ENCODE peak calls at places on chromosome 15, in ten cellular contexts. H is fibroblast of lung; L is heart right ventricle; Z is GM10248; G is suprapubic skin; S is endothelial cell; U is progenitor cell of endocrine pancreas; X is HFFc6; P is breast epithelium; J is CD4-positive, alpha-beta T cell. M is an unnamed sample.
A peak's percentile ranks its signal among the peaks of the same experiment; 100 is the strongest.

GRCh38 chr15:36498922-36499321 is 80.5 kb upstream of the CDIN1 start:
- DNase-seq in H (no peak), L (no peak), Z (no peak), G (no peak), S (no peak), U (no peak), X (no peak), P (no peak), J (no peak), M (no peak)

GRCh38 chr15:76393614-76394013 is 57.0 kb downstream of the ISL2 start:
- DNase-seq in H (peak; percentile 77), L (no peak), Z (no peak), G (no peak), S (no peak), U (no peak), X (no peak), P (no peak), J (no peak), M (no peak)

GRCh38 chr15:44028349-44028748 is 166.7 kb downstream of the FRMD5 start:
- DNase-seq in H (peak; percentile 60), L (no peak), Z (no peak), G (no peak), S (no peak), U (no peak), X (no peak), P (no peak), J (no peak), M (no peak)

GRCh38 chr15:57821826-57822225 is 115.3 kb downstream of the POLR2M start:
- DNase-seq in H (no peak), L (no peak), Z (no peak), G (no peak), S (no peak), U (no peak), X (no peak), P (no peak), J (no peak), M (no peak)

GRCh38 chr15:31485911-31486461 is 159.4 kb downstream of the KLF13 start:
- DNase-seq in H (no peak), L (no peak), Z (no peak), G (peak; percentile 58), S (no peak), U (peak; percentile 6), X (peak; percentile 4), P (no peak), J (no peak), M (no peak)

GRCh38 chr15:99128411-99128810 is 23.5 kb downstream of the SYNM start:
- DNase-seq in H (no peak), L (no peak), Z (no peak), G (no peak), S (no peak), U (no peak), X (no peak), P (no peak), J (no peak), M (no peak)

GRCh38 chr15:32786906-32787305 is 69.1 kb downstream of the GREM1 start:
- DNase-seq in H (peak; percentile 13), L (no peak), Z (no peak), G (no peak), S (no peak), U (no peak), X (no peak), P (no peak), J (no peak), M (no peak)

GRCh38 chr15:48617619-48618018 is 27.9 kb downstream of the FBN1 start:
- DNase-seq in H (peak; percentile 92), L (no peak), Z (no peak), G (no peak), S (no peak), U (no peak), X (no peak), P (no peak), J (no peak), M (peak; percentile 70)

GRCh38 chr15:46676233-46677206 is 1040.8 kb upstream of the SEMA6D start:
- DNase-seq in H (no peak), L (no peak), Z (no peak), G (no peak), S (no peak), U (no peak), X (no peak), P (no peak), J (no peak), M (no peak)

GRCh38 chr15:67033521-67033920 is 31.9 kb upstream of the SMAD3 start:
- DNase-seq in H (no peak), L (peak; percentile 61), Z (no peak), G (no peak), S (no peak), U (no peak), X (no peak), P (no peak), J (peak; percentile 11), M (no peak)

GRCh38 chr15:62121273-62122015 is 43.6 kb downstream of the C2CD4B start:
- DNase-seq in H (no peak), L (no peak), Z (no peak), G (no peak), S (no peak), U (no peak), X (no peak), P (no peak), J (no peak), M (no peak)

GRCh38 chr15:79433610-79434009 is 1.5 kb downstream of the MINAR1 start:
- DNase-seq in H (no peak), L (no peak), Z (no peak), G (no peak), S (peak; percentile 39), U (no peak), X (no peak), P (no peak), J (no peak), M (no peak)
- TF ChIP-seq CTCF in H (no peak), L (no peak), Z (no peak), G (no peak), S (no peak), U (peak; percentile 21), X (no peak), P (no peak), J (no peak), M (no peak)

DNA sequence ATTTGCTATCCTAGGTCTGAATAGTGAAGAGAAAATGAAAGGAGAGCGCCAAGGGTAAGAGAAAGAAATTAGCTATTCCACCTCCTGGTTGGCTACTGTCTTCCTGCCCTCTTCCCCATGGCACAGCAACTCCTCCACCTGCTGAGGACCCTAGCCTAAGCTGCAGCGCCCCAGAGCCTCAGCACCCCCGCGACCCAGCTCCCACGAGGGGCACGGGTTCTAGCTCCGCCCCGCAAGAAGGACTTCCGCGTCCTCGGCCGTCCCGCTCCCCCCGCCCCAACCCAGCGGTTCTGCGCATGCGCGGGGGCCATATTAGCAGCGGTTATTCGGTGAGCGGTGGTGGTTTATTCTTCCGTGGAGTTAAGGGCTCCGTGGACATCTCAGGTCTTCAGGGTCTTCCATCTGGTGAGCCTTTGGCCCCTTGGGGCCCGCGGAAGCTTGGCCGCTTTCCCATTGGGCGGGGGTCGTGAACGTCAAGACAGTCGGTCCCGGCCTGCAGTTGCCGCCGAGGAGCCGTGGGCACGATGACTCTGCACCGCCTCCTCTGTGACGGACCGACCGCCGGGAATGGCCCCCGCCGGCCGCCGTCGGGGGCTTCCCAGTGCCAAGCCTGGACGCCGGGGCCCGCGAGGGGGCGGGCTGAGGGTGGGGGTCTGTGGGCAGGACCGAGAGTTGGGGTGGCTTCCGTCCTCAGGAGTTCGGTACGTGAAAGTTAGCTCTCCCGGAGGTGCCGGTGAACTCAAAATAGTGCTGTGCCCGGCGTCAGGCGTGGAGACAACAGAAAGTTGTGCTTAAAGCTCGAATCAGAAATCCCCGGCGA is at the start of gene PSMA4:
- DNase-seq in H (peak; percentile 80), L (peak; percentile 94), Z (peak; percentile 96), G (peak; percentile 95), S (peak; percentile 93), U (peak; percentile 90), X (peak; percentile 66), P (peak; percentile 92), J (peak; percentile 93), M (peak; percentile 27)
- TF ChIP-seq CTCF in H (no peak), L (peak; percentile 64), Z (no peak), G (no peak), S (no peak), U (peak; percentile 27), X (peak; percentile 57), P (no peak), J (no peak), M (no peak)

DNA sequence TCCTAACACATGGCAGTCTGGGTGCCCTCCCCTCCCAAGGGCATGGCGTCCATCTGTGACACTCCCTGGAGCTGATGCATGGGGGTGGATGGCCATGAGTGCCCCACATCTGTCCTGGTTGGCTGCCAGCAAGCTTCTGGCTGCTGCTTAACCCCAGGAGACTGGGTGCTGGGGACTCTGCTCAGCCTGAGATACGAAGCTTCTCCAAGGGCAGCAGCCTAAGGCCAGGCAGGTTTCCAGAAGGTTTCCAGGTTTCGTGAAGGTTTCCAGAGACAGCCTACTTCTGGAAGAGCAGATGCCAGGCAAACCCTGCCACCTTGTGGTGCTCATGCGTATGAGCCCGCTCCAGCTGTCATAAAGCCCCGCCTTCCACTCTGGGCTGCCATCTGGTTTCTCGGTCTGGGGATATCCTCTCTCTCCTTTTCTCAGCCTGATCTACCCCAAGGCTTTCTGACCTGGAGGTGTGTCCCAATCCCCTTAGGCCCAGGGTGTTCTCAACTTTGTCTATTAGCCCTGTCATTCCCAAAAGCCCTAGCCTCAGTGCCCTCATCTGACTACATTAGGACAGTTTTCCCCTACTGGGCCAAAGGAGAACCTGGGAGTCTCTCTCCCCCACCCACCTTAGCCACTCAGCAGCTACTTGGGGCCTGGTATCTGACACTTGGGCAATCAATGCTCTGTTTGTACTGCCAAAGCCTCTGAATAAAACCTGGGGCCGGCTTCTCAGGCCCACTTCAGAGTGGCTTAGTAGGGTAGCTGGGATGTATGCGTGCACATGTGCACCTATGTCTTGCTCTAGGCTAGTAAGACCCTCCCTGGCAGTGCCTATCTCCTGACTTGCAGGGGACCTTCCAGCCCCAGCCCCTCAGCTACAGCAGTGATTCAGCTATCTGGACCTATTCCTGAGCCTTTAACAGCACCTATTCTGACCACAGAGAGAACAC is 12.0 kb downstream of the MRPL46 start:
- DNase-seq in H (peak; percentile 72), L (peak; percentile 43), Z (peak; percentile 61), G (no peak), S (peak; percentile 70), U (peak; percentile 27), X (peak; percentile 66), P (no peak), J (peak; percentile 28), M (peak; percentile 25)
- TF ChIP-seq CTCF in H (peak; percentile 60), L (peak; percentile 72), Z (peak; percentile 43), G (peak; percentile 28), S (peak; percentile 80), U (peak; percentile 72), X (peak; percentile 86), P (peak; percentile 42), J (peak; percentile 58), M (peak; percentile 91)

DNA sequence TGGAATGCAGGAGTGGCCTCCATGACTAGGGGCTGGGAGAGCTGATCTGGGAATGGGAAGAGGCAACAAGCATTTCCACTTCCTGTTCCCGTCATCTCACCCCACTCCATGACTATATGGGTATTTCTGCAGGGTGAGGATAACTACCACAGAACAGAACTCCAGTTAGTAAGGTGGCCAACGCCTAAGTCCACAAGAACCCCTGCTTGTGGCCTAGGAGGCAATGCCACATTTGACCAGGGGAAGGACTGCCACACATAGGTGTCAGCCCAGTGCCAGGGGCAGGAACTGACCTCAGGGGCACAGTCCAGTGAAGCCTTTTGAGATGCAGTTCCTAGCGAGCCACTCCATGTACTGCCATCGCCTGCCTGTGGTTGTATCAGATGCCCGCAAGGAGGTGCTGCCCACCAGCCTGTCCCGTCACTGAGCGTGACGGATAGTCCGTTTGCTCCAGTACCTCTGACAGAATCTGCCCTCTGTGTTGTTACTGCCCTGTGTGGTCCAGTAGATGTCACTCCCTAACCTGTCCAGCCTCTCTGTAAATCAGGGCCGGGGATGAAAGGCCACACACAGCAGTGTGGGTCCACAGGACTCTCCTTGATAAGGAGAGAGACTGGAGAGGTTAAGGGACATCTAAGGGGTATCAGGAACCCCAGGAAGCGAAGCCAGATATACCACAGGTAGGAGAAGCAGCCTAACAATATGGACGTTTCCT is 3.5 kb upstream of the MTFMT start:
- DNase-seq in H (peak; percentile 61), L (peak; percentile 50), Z (no peak), G (no peak), S (peak; percentile 77), U (peak; percentile 49), X (no peak), P (no peak), J (peak; percentile 17), M (peak; percentile 16)
- TF ChIP-seq CTCF in H (peak; percentile 60), L (peak; percentile 67), Z (peak; percentile 50), G (peak; percentile 13), S (peak; percentile 57), U (peak; percentile 71), X (peak; percentile 35), P (peak; percentile 48), J (no peak), M (peak; percentile 83)